ENCODE peak calls at places on chromosome X, in four cellular contexts. K is EH; Q is AG09309; D is activated CD4-positive, CD25-positive, alpha-beta regulatory T cell treated with anti-CD3 and anti-CD28 coated beads, Interleukin-2, amount 50 U/mL, for 16 hours. Y is an unnamed sample.

GRCh38 chrX:16320765-16321355 is 153.6 kb downstream of the MAGEB17 start:
- DNase-seq in K (peak), Q (no peak), D (no peak), Y (no peak)

GRCh38 chrX:136754641-136755040 is 26.1 kb downstream of the ARHGEF6 start:
- DNase-seq in K (no peak), Q (no peak), D (no peak), Y (no peak)

GRCh38 chrX:76919761-76920160 is 492.3 kb downstream of the MAGEE1 start:
- DNase-seq in K (no peak), Q (no peak), D (no peak), Y (no peak)

GRCh38 chrX:45807572-45808425 is 607.1 kb upstream of the DIPK2B start:
- DNase-seq in K (peak), Q (no peak), D (no peak), Y (no peak)

GRCh38 chrX:68511255-68511654 is 12.4 kb downstream of the YIPF6 start:
- DNase-seq in K (peak), Q (no peak), D (peak), Y (no peak)

GRCh38 chrX:76428243-76429130 is 977 bp downstream of the MAGEE1 start:
- DNase-seq in K (no peak), Q (no peak), D (no peak), Y (no peak)

GRCh38 chrX:106875151-106875550 is 28.0 kb downstream of the RIPPLY1 start:
- DNase-seq in K (no peak), Q (no peak), D (no peak), Y (no peak)

GRCh38 chrX:8845060-8845459 is 43.9 kb upstream of the FAM9A start:
- DNase-seq in K (peak), Q (no peak), D (no peak), Y (no peak)

GRCh38 chrX:155314260-155314659 is 20.2 kb downstream of the CLIC2 start:
- DNase-seq in K (no peak), Q (no peak), D (no peak), Y (no peak)

GRCh38 chrX:65635371-65635770 is 32.1 kb upstream of the MSN start:
- DNase-seq in K (peak), Q (no peak), D (no peak), Y (no peak)

GRCh38 chrX:9897761-9898161 is 69.4 kb upstream of the CLDN34 start:
- DNase-seq in K (peak), Q (peak), D (no peak), Y (no peak)

GRCh38 chrX:18900401-18900976 is 83.4 kb downstream of the PHKA2 start:
- DNase-seq in K (no peak), Q (no peak), D (no peak), Y (no peak)

GRCh38 chrX:65811558-65812228 is 144.2 kb downstream of the MSN start:
- DNase-seq in K (no peak), Q (no peak), D (no peak), Y (no peak)

GRCh38 chrX:149286940-149287349 is 218.2 kb downstream of the IDS start:
- DNase-seq in K (peak), Q (no peak), D (no peak), Y (no peak)

GRCh38 chrX:34612036-34612435 is 45.0 kb downstream of the TMEM47 start:
- DNase-seq in K (no peak), Q (no peak), D (no peak), Y (no peak)

GRCh38 chrX:125205918-125206665 is 113.6 kb upstream of the TEX13C start:
- DNase-seq in K (no peak), Q (no peak), D (no peak), Y (no peak)

GRCh38 chrX:23864719-23865349 is 42.9 kb downstream of the APOO start:
- DNase-seq in K (no peak), Q (no peak), D (no peak), Y (no peak)

GRCh38 chrX:10634681-10635161 is 14.3 kb upstream of the MID1 start:
- DNase-seq in K (peak), Q (no peak), D (no peak), Y (no peak)

GRCh38 chrX:39891781-39892180 is 206.0 kb downstream of the BCOR start:
- DNase-seq in K (no peak), Q (no peak), D (no peak), Y (peak)

GRCh38 chrX:131734621-131735020 is 190.7 kb downstream of the OR13H1 start:
- DNase-seq in K (no peak), Q (peak), D (no peak), Y (no peak)

GRCh38 chrX:153910446-153910845 is 6.0 kb downstream of the AVPR2 start:
- DNase-seq in K (no peak), Q (no peak), D (no peak), Y (no peak)

GRCh38 chrX:104742345-104742744 is 176.3 kb downstream of the IL1RAPL2 start:
- DNase-seq in K (no peak), Q (no peak), D (no peak), Y (no peak)

GRCh38 chrX:79559290-79559689 is 192.2 kb upstream of the ITM2A start:
- DNase-seq in K (no peak), Q (no peak), D (no peak), Y (no peak)

GRCh38 chrX:139739138-139739537 is 31.2 kb upstream of the MCF2 start:
- DNase-seq in K (peak), Q (peak), D (no peak), Y (peak)

GRCh38 chrX:18701621-18702361 is 5.7 kb upstream of the PPEF1 start:
- DNase-seq in K (peak), Q (no peak), D (no peak), Y (no peak)

GRCh38 chrX:123971963-123972362 is 10.5 kb downstream of the STAG2 start:
- DNase-seq in K (no peak), Q (no peak), D (no peak), Y (no peak)

GRCh38 chrX:138925330-138925729 is 213.8 kb upstream of the FGF13 start:
- DNase-seq in K (peak), Q (peak), D (no peak), Y (no peak)

GRCh38 chrX:14038375-14039077 is 8.8 kb upstream of the GEMIN8 start:
- DNase-seq in K (no peak), Q (no peak), D (no peak), Y (no peak)

GRCh38 chrX:46666831-46667230 is 92.1 kb downstream of the SLC9A7 start:
- DNase-seq in K (peak), Q (no peak), D (no peak), Y (no peak)

GRCh38 chrX:15150578-15150977 is 119.3 kb downstream of the ASB9 start:
- DNase-seq in K (no peak), Q (no peak), D (no peak), Y (no peak)

GRCh38 chrX:119618439-119618838 is 12.2 kb upstream of the NKRF start:
- DNase-seq in K (no peak), Q (no peak), D (no peak), Y (no peak)

GRCh38 chrX:13684361-13684760 is 4.6 kb upstream of the RAB9A start:
- DNase-seq in K (peak), Q (no peak), D (no peak), Y (no peak)

GRCh38 chrX:48540015-48540350 is 469 bp downstream of the TBC1D25 start:
- DNase-seq in K (peak), Q (no peak), D (peak), Y (peak)

GRCh38 chrX:56765816-56766553 is 36.9 kb downstream of the NBDY start:
- DNase-seq in K (no peak), Q (no peak), D (no peak), Y (no peak)

GRCh38 chrX:34778961-34779360 is 121.9 kb upstream of the TMEM47 start:
- DNase-seq in K (peak), Q (peak), D (no peak), Y (no peak)

GRCh38 chrX:146887020-146887419 is 72.5 kb upstream of the CXorf51A start:
- DNase-seq in K (no peak), Q (no peak), D (no peak), Y (no peak)

GRCh38 chrX:154059231-154059630 is 38.3 kb downstream of the MECP2 start:
- DNase-seq in K (peak), Q (no peak), D (no peak), Y (no peak)

GRCh38 chrX:102517331-102517730 is 792 bp upstream of the TMSB15A start:
- DNase-seq in K (peak), Q (no peak), D (no peak), Y (peak)

Y was measured in DMS79.